ENCODE peak calls at places on chromosomes 2 and 18, in five cellular contexts. Y is H1, S is SK-N-SH, H is HepG2, B is HCT116. K is an unnamed sample.

GRCh38 chr2:203861197-203861596 is 6.4 kb upstream of the CTLA4 start:
- DNase-seq in Y (no peak), S (no peak), H (no peak), B (no peak), K (no peak)

GRCh38 chr2:105598853-105599252 is 145.9 kb upstream of the NCK2 start:
- DNase-seq in Y (no peak), S (no peak), H (no peak), B (no peak), K (no peak)

GRCh38 chr2:222982010-222982908 is 69.7 kb upstream of the KCNE4 start:
- DNase-seq in Y (no peak), S (peak; percentile 31), H (peak; percentile 52), B (peak; percentile 65), K (peak; percentile 10)

GRCh38 chr2:180983468-180984388 is 3.3 kb downstream of the UBE2E3 start:
- DNase-seq in Y (no peak), S (peak; percentile 50), H (peak; percentile 77), B (peak; percentile 39), K (no peak)

GRCh38 chr18:51051105-51051712 is 21.2 kb downstream of the SMAD4 start:
- DNase-seq in Y (no peak), S (peak; percentile 47), H (peak; percentile 33), B (peak; percentile 38), K (no peak)

GRCh38 chr18:46754188-46754587 is 2.7 kb downstream of the ST8SIA5 start:
- DNase-seq in Y (no peak), S (no peak), H (no peak), B (no peak), K (no peak)

GRCh38 chr2:112583497-112584133 is 794 bp upstream of the CHCHD5 start:
- DNase-seq in Y (no peak), S (peak; percentile 22), H (peak; percentile 75), B (peak; percentile 59), K (peak; percentile 43)

GRCh38 chr2:106546376-106546990 is 59.3 kb downstream of the CD8B2 start:
- DNase-seq in Y (no peak), S (no peak), H (no peak), B (no peak), K (no peak)

GRCh38 chr2:106572541-106573148 is 85.5 kb downstream of the CD8B2 start:
- DNase-seq in Y (peak; percentile 65), S (no peak), H (peak; percentile 24), B (peak; percentile 15), K (no peak)

GRCh38 chr2:158025263-158025996 is 76.2 kb upstream of the UPP2 start:
- DNase-seq in Y (no peak), S (peak; percentile 32), H (peak; percentile 11), B (no peak), K (no peak)

GRCh38 chr2:114442545-114442944 is at the start of gene DPP10:
- DNase-seq in Y (peak; percentile 76), S (no peak), H (peak; percentile 13), B (no peak), K (no peak)

GRCh38 chr2:152391318-152391717 is 56.3 kb downstream of the FMNL2 start:
- DNase-seq in Y (no peak), S (no peak), H (no peak), B (no peak), K (no peak)

GRCh38 chr18:961644-962355 is 57.1 kb downstream of the ADCYAP1 start:
- DNase-seq in Y (peak; percentile 85), S (peak; percentile 23), H (peak; percentile 13), B (peak; percentile 32), K (peak; percentile 15)

GRCh38 chr2:68807821-68808266 is 63.4 kb downstream of the BMP10 start:
- DNase-seq in Y (no peak), S (no peak), H (no peak), B (no peak), K (no peak)

GRCh38 chr2:189751080-189751658 is 11.4 kb downstream of the OSGEPL1 start:
- DNase-seq in Y (peak; percentile 50), S (peak; percentile 49), H (peak; percentile 54), B (peak; percentile 15), K (no peak)

GRCh38 chr18:10259934-10260333 is 194.5 kb upstream of the APCDD1 start:
- DNase-seq in Y (no peak), S (no peak), H (no peak), B (no peak), K (no peak)
- TF ChIP-seq POLR2AphosphoS5 in Y (no peak), S (no peak), H (no peak), B (no peak), K (no peak)

GRCh38 chr2:144040834-144041233 is 479.1 kb downstream of the ZEB2 start:
- DNase-seq in Y (no peak), S (no peak), H (no peak), B (no peak), K (no peak)

GRCh38 chr2:144048631-144049060 is 471.3 kb downstream of the ZEB2 start:
- DNase-seq in Y (no peak), S (peak; percentile 38), H (no peak), B (no peak), K (no peak)

GRCh38 chr2:144041612-144042011 is 478.3 kb downstream of the ZEB2 start:
- DNase-seq in Y (no peak), S (no peak), H (no peak), B (no peak), K (no peak)

DNA sequence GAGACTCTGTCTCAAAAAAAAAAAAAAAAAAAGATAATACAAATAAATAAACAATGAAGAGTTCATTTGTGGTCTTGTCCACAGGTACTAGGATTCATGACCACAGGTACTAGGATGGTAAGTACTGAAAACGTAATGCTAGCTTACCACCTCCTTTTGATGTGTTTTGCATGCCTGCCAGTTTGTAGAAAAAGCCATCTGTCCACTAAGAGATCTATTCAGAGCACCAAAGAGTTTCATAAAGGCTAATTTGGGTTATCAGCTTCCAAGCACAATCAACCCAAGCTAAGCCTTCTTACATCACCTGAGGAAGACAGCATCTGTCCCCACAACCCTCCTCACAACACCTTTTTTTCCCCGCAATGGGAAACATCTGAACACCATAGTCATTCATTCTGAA is 477.2 kb downstream of the ZEB2 start:
- DNase-seq in Y (no peak), S (no peak), H (no peak), B (no peak), K (no peak)
- TF ChIP-seq SIN3A in Y (no peak), S (no peak), H (no peak), B (no peak), K (no peak)

GRCh38 chr18:13219012-13219396 is 444 bp downstream of the LDLRAD4 start:
- DNase-seq in Y (no peak), S (no peak), H (no peak), B (no peak), K (no peak)
- H3K27ac ChIP-seq in Y (no peak overlapping the region), S (peak overlapping the region; percentile 100), H (peak overlapping the region; percentile 66), B (no peak overlapping the region), K (no peak overlapping the region)

DNA sequence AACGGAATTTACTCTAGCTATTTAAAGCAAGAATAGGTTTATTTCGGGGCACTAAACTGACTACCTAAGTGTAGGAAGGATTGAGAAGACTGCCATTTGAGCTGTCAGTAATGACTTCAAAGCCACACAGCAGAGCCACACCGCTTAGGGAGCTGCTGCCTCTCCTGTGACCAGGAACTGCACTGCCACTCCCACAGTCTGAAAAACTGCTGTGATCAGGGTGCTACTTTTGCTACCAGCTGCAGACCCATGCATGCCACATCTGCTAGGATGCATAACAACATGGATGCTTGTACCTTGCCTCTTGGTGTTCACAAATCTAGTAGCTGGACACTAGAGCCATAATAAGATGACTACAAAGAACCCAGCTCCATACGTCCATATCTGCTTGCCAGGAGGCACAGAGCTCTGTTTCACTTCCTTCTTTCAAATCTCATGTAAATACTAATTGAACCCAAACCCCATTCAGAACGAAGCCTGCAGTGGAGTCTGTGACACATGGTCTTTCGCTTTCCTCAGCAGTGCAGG is 2.2 kb downstream of the DSG2 start:
- DNase-seq in Y (no peak), S (no peak), H (no peak), B (no peak), K (no peak)
- TF ChIP-seq POLR2AphosphoS5 in Y (no peak), S (no peak), H (no peak), B (no peak), K (no peak)